ENCODE peak calls at places on chromosomes 12 and 14, in ten cellular contexts. P is AG04450, U is fibroblast of pulmonary artery, C is AG09309, A is HFF-Myc, Z is breast epithelium, M is uterus, Y is cardiac fibroblast, W is psoas muscle, L is ovary. R is an unnamed sample.

GRCh38 chr12:15720299-15720698 is 68.9 kb downstream of the EPS8 start:
- DNase-seq in P (no peak), U (no peak), C (no peak), A (no peak), Z (no peak), M (no peak), Y (no peak), W (no peak), L (no peak), R (no peak)

GRCh38 chr12:108103087-108103486 is 26.0 kb upstream of the WSCD2 start:
- DNase-seq in P (no peak), U (no peak), C (no peak), A (no peak), Z (no peak), M (no peak), Y (no peak), W (no peak), L (no peak), R (no peak)

GRCh38 chr14:91841065-91841464 is 26.3 kb downstream of the TC2N start:
- DNase-seq in P (no peak), U (no peak), C (no peak), A (no peak), Z (no peak), M (no peak), Y (no peak), W (no peak), L (no peak), R (no peak)

GRCh38 chr14:63045234-63045611 is at the start of gene KCNH5:
- DNase-seq in P (no peak), U (peak; percentile 50), C (no peak), A (no peak), Z (no peak), M (no peak), Y (peak; percentile 39), W (peak; percentile 52), L (peak; percentile 11), R (peak; percentile 12)

GRCh38 chr12:57826400-57826799 is 7.9 kb upstream of the AVIL start:
- DNase-seq in P (no peak), U (no peak), C (no peak), A (no peak), Z (no peak), M (no peak), Y (no peak), W (no peak), L (no peak), R (no peak)

GRCh38 chr12:30448038-30448437 is 247.6 kb downstream of the IPO8 start:
- DNase-seq in P (no peak), U (no peak), C (no peak), A (no peak), Z (no peak), M (no peak), Y (no peak), W (no peak), L (no peak), R (no peak)

GRCh38 chr14:92711976-92712653 is 36.3 kb downstream of the LGMN start:
- DNase-seq in P (no peak), U (no peak), C (no peak), A (no peak), Z (no peak), M (no peak), Y (no peak), W (no peak), L (no peak), R (peak; percentile 39)

GRCh38 chr14:75223664-75224154 is 47.3 kb upstream of the TMED10 start:
- DNase-seq in P (no peak), U (no peak), C (no peak), A (no peak), Z (no peak), M (no peak), Y (no peak), W (no peak), L (no peak), R (peak; percentile 38)

GRCh38 chr12:26434299-26434915 is 239.0 kb downstream of the SSPN start:
- DNase-seq in P (peak; percentile 32), U (peak; percentile 76), C (peak; percentile 14), A (peak; percentile 33), Z (no peak), M (no peak), Y (peak; percentile 70), W (no peak), L (no peak), R (peak; percentile 71)

GRCh38 chr14:23035303-23036164 is 834 bp upstream of the PSMB5 start:
- DNase-seq in P (no peak), U (no peak), C (no peak), A (no peak), Z (no peak), M (no peak), Y (no peak), W (no peak), L (no peak), R (no peak)
- H3K4me3 ChIP-seq in P (peak overlapping the region; percentile 93), U (peak overlapping the region; percentile 95), C (no peak overlapping the region), A (peak overlapping the region; percentile 70), Z (peak overlapping the region; percentile 81), M (peak overlapping the region; percentile 77), Y (peak overlapping the region; percentile 79), W (peak overlapping the region; percentile 88), L (peak overlapping the region; percentile 66), R (peak overlapping the region; percentile 91)

GRCh38 chr12:118356809-118357326 is 15.8 kb downstream of the TAOK3 start:
- DNase-seq in P (peak; percentile 54), U (peak; percentile 86), C (peak; percentile 85), A (no peak), Z (no peak), M (no peak), Y (peak; percentile 80), W (no peak), L (no peak), R (peak; percentile 92)

GRCh38 chr12:118358607-118359540 is 13.8 kb downstream of the TAOK3 start:
- DNase-seq in P (no peak), U (no peak), C (no peak), A (no peak), Z (no peak), M (no peak), Y (peak; percentile 39), W (no peak), L (no peak), R (no peak)

GRCh38 chr12:118358008-118358359 is 14.7 kb downstream of the TAOK3 start:
- DNase-seq in P (no peak), U (no peak), C (no peak), A (no peak), Z (no peak), M (no peak), Y (no peak), W (no peak), L (no peak), R (no peak)

GRCh38 chr12:118355838-118356237 is 16.9 kb downstream of the TAOK3 start:
- DNase-seq in P (no peak), U (no peak), C (no peak), A (no peak), Z (no peak), M (no peak), Y (no peak), W (no peak), L (no peak), R (peak; percentile 38)

DNA sequence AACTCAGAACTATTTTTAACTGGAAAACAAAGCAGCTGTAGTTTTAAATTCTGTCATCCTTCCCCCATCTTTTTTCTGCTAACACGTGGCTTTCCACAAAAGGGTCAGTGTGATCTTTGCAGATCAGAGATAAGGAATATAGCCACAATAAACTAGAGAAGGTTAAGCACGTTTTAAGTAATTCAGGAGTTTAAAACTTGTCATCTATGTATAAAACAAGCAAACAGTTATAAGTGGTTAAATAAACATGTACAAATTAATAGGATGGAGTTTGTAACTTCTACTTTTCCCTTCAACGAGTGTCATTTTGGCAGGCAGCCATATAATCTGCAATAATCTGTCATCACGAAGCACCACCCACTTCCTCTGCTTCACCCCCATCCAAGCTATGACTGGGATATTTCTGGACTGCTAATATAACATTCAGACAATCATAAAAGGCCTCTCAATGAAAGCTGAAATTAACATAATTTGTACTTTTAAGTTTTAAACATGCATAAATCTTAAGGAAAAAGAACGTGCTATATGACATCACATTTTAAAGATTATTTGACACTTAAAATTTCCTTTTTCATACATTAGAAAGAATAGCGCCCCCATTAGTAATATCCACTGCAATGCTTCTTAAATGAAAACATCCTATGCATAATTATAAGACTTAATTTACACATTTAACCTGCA is 15.2 kb downstream of the TAOK3 start:
- DNase-seq in P (no peak), U (peak; percentile 79), C (no peak), A (peak; percentile 60), Z (no peak), M (peak; percentile 37), Y (peak; percentile 77), W (no peak), L (no peak), R (peak; percentile 68)
- TF ChIP-seq CTCF in P (no peak), U (no peak), C (no peak), A (no peak), Z (no peak), M (no peak), Y (peak; percentile 15), W (no peak), L (no peak), R (peak; percentile 17)

GRCh38 chr12:1692221-1692620 is 1.4 kb downstream of the ADIPOR2 start:
- DNase-seq in P (no peak), U (no peak), C (no peak), A (no peak), Z (no peak), M (no peak), Y (no peak), W (no peak), L (no peak), R (no peak)
- H3K4me3 ChIP-seq in P (peak overlapping the region; percentile 86), U (peak overlapping the region; percentile 90), C (peak overlapping the region; percentile 90), A (peak overlapping the region; percentile 91), Z (peak overlapping the region; percentile 94), M (no peak overlapping the region), Y (peak overlapping the region; percentile 97), W (peak overlapping the region; percentile 99), L (peak overlapping the region; percentile 100), R (peak overlapping the region; percentile 89)

GRCh38 chr14:98935921-98936320 is 336.1 kb downstream of the BCL11B start:
- DNase-seq in P (no peak), U (no peak), C (no peak), A (no peak), Z (no peak), M (no peak), Y (no peak), W (no peak), L (no peak), R (no peak)

GRCh38 chr14:98931126-98931525 is 340.9 kb downstream of the BCL11B start:
- DNase-seq in P (no peak), U (no peak), C (no peak), A (no peak), Z (no peak), M (no peak), Y (no peak), W (no peak), L (no peak), R (no peak)

GRCh38 chr14:98932436-98933325 is 339.3 kb downstream of the BCL11B start:
- DNase-seq in P (no peak), U (no peak), C (no peak), A (no peak), Z (no peak), M (no peak), Y (no peak), W (no peak), L (no peak), R (no peak)

GRCh38 chr14:98928418-98928817 is 343.6 kb downstream of the BCL11B start:
- DNase-seq in P (no peak), U (no peak), C (no peak), A (no peak), Z (no peak), M (no peak), Y (no peak), W (no peak), L (no peak), R (no peak)

DNA sequence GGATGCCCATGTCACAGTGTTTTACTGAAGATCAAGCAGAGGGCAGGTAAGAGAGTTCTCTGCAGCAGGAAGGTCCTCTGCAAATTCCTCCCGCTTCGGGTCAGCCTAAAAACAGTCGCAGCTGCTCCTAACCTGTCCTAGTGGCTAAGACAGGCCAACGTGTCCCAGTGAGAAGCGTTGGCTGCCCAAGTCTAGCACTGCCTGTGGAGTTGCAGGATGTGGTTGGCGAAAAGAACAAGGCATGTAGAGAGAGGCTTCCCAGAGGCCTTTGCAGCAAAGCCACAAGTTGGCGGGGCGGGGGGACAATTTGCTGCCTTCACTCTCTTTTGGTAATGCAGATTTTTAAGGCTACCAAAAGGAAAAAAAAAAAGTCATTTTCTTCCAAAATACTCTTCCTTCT is 340.1 kb downstream of the BCL11B start:
- DNase-seq in P (no peak), U (no peak), C (no peak), A (no peak), Z (no peak), M (no peak), Y (no peak), W (no peak), L (no peak), R (no peak)
- TF ChIP-seq CTCF in P (no peak), U (no peak), C (no peak), A (no peak), Z (no peak), M (no peak), Y (no peak), W (no peak), L (no peak), R (no peak)